ENCODE peak calls at places on chromosomes 5 and 9, in five cellular contexts. P, F, D, L and Q are unnamed samples.

GRCh38 chr5:59799668-59800374 is 93.7 kb downstream of the PDE4D start:
- DNase-seq in P (peak), D (peak), L (no peak), F (no peak), Q (no peak)

GRCh38 chr5:33244441-33245150 is 196.2 kb upstream of the TARS1 start:
- DNase-seq in P (no peak), D (no peak), L (no peak), F (no peak), Q (no peak)

GRCh38 chr5:107217721-107218130 is 453.0 kb downstream of the EFNA5 start:
- DNase-seq in F (no peak), P (no peak), D (no peak), L (peak), Q (peak)

GRCh38 chr5:170565077-170565476 is 61.3 kb downstream of the KCNIP1 start:
- DNase-seq in D (no peak), F (no peak), L (no peak), P (no peak), Q (no peak)

GRCh38 chr5:4028384-4028783 is 432.8 kb downstream of the IRX1 start:
- DNase-seq in P (no peak), F (no peak), D (no peak), L (no peak), Q (no peak)

GRCh38 chr9:75359638-75360037 is 271.3 kb downstream of the OSTF1 start:
- DNase-seq in D (no peak), P (no peak), L (no peak), F (no peak), Q (no peak)

GRCh38 chr5:81760521-81760920 is 9.6 kb upstream of the SSBP2 start:
- DNase-seq in F (no peak), L (no peak), D (no peak), P (no peak), Q (no peak)

GRCh38 chr9:106755727-106756126 is 107.2 kb upstream of the ZNF462 start:
- DNase-seq in L (peak), F (no peak), D (no peak), P (no peak), Q (no peak)

GRCh38 chr9:130183133-130183762 is 11.0 kb downstream of the NCS1 start:
- DNase-seq in F (no peak), L (peak), D (peak), P (peak), Q (no peak)

GRCh38 chr5:157253547-157253946 is 12.4 kb upstream of the CYFIP2 start:
- DNase-seq in D (peak), P (peak), L (peak), F (no peak), Q (no peak)

GRCh38 chr5:134248271-134248670 is 22.4 kb upstream of the PPP2CA start:
- DNase-seq in D (no peak), P (peak), L (no peak), F (no peak), Q (no peak)

GRCh38 chr9:129145316-129145715 is 32.7 kb downstream of the IER5L start:
- DNase-seq in P (no peak), L (no peak), F (no peak), D (no peak), Q (no peak)

GRCh38 chr5:41841325-41841724 is 28.9 kb downstream of the OXCT1 start:
- DNase-seq in P (no peak), L (no peak), D (no peak), F (no peak), Q (no peak)

GRCh38 chr5:136749016-136749415 is 383.7 kb upstream of the TRPC7 start:
- DNase-seq in F (no peak), D (no peak), L (no peak), P (peak), Q (no peak)

GRCh38 chr5:9932770-9933169 is 302.6 kb upstream of the TAS2R1 start:
- DNase-seq in D (peak), P (peak), L (no peak), F (no peak), Q (no peak)

GRCh38 chr5:107673368-107674136 is 2.8 kb upstream of the EFNA5 start:
- DNase-seq in L (peak), P (peak), F (peak), D (peak), Q (peak)

GRCh38 chr5:147965712-147966111 is 59.4 kb upstream of the C5orf46 start:
- DNase-seq in D (no peak), P (no peak), F (no peak), L (no peak), Q (no peak)

GRCh38 chr9:86321373-86321772 is 32.8 kb downstream of the TUT7 start:
- DNase-seq in F (no peak), P (peak), L (no peak), D (no peak), Q (no peak)

GRCh38 chr9:125701351-125701750 is 5.7 kb downstream of the MAPKAP1 start:
- DNase-seq in D (no peak), F (peak), L (no peak), P (peak), Q (no peak)

GRCh38 chr5:59130441-59130840 is 547.6 kb downstream of the RAB3C start:
- DNase-seq in P (peak), D (no peak), L (no peak), F (no peak), Q (no peak)

GRCh38 chr9:70830618-70831017 is 290.8 kb downstream of the TRPM3 start:
- DNase-seq in D (no peak), P (no peak), F (no peak), L (no peak), Q (no peak)

GRCh38 chr9:91741529-91741928 is 208.5 kb downstream of the ROR2 start:
- DNase-seq in D (peak), F (no peak), L (no peak), P (peak), Q (no peak)

GRCh38 chr9:128101690-128102089 is 25.8 kb downstream of the PTGES2 start:
- DNase-seq in F (no peak), L (no peak), D (no peak), P (no peak), Q (no peak)

GRCh38 chr5:93721511-93721910 is 19.9 kb downstream of the POU5F2 start:
- DNase-seq in D (no peak), L (no peak), P (no peak), F (no peak), Q (no peak)

GRCh38 chr9:35161713-35162604 is at the start of gene UNC13B:
- DNase-seq in P (peak), D (peak), L (peak), F (peak), Q (peak)

GRCh38 chr9:79083621-79084020 is 488.1 kb upstream of the TLE4 start:
- DNase-seq in D (no peak), P (no peak), L (no peak), F (no peak), Q (no peak)

GRCh38 chr5:2780421-2781171 is 29.1 kb upstream of the IRX2 start:
- DNase-seq in F (no peak), D (no peak), P (no peak), L (peak), Q (no peak)

GRCh38 chr9:20593551-20593950 is 28.7 kb downstream of the MLLT3 start:
- DNase-seq in F (no peak), P (peak), D (no peak), L (no peak), Q (no peak)

GRCh38 chr5:1568201-1568979 is 44.6 kb upstream of the LPCAT1 start:
- DNase-seq in L (no peak), F (no peak), D (peak), P (peak), Q (no peak)

GRCh38 chr5:175022286-175022685 is 297.9 kb downstream of the MSX2 start:
- DNase-seq in D (no peak), P (no peak), F (no peak), L (no peak), Q (no peak)

GRCh38 chr5:181207214-181207959 is 2.4 kb upstream of the TRIM7 start:
- DNase-seq in L (no peak), P (peak), D (peak), F (peak), Q (peak)

GRCh38 chr9:125421156-125421555 is 159.5 kb downstream of the GAPVD1 start:
- DNase-seq in P (no peak), L (no peak), F (no peak), D (no peak), Q (no peak)

GRCh38 chr9:100432736-100433135 is 5.8 kb downstream of the MSANTD3 start:
- DNase-seq in F (no peak), D (no peak), L (no peak), P (no peak), Q (no peak)

GRCh38 chr5:57940879-57941278 is 458.3 kb upstream of the ACTBL2 start:
- DNase-seq in D (no peak), F (no peak), L (no peak), P (no peak), Q (no peak)

GRCh38 chr5:126523818-126524522 is 71.0 kb downstream of the ALDH7A1 start:
- DNase-seq in D (no peak), L (no peak), P (no peak), F (no peak), Q (peak)

GRCh38 chr9:16873131-16873787 is 2.8 kb upstream of the BNC2 start:
- DNase-seq in D (peak), L (no peak), F (no peak), P (peak), Q (no peak)

GRCh38 chr5:121503111-121503840 is 348.4 kb upstream of the FTMT start:
- DNase-seq in L (no peak), P (peak), F (no peak), D (no peak), Q (no peak)